ENCODE peak calls at places on chromosomes 5 and 9, in eight cellular contexts. One of them, this sample, is unnamed. For H3K4me1, the result is how much of the 10 kb centered on the place peaks cover.

GRCh38 chr9:101566904-101567724 is 27.7 kb downstream of the PPP3R2 start:
- DNase-seq in hepatocyte: peak
- DNase-seq in endothelial cell of umbilical vein: peak
- DNase-seq in cardiac muscle cell: no peak
- DNase-seq in CD8-positive, alpha-beta T cell: no peak
- DNase-seq in naive thymus-derived CD4-positive, alpha-beta T cell: peak
- DNase-seq in endodermal cell: peak
- DNase-seq in IMR-90: peak
- DNase-seq in this sample: no peak

GRCh38 chr5:14557203-14557725 is 24.3 kb upstream of the OTULINL start:
- DNase-seq in CD8-positive, alpha-beta T cell: no peak
- DNase-seq in endothelial cell of umbilical vein: no peak
- DNase-seq in cardiac muscle cell: no peak
- DNase-seq in IMR-90: no peak
- DNase-seq in endodermal cell: no peak
- DNase-seq in hepatocyte: peak
- DNase-seq in naive thymus-derived CD4-positive, alpha-beta T cell: no peak
- DNase-seq in this sample: no peak

GRCh38 chr9:33506626-33507370 is 17.3 kb upstream of the ANKRD18B start:
- DNase-seq in CD8-positive, alpha-beta T cell: no peak
- DNase-seq in endothelial cell of umbilical vein: peak
- DNase-seq in IMR-90: peak
- DNase-seq in cardiac muscle cell: no peak
- DNase-seq in hepatocyte: peak
- DNase-seq in endodermal cell: no peak
- DNase-seq in naive thymus-derived CD4-positive, alpha-beta T cell: no peak
- DNase-seq in this sample: no peak

GRCh38 chr5:105133087-105133486 is 1570.5 kb upstream of the NUDT12 start:
- DNase-seq in hepatocyte: no peak
- DNase-seq in naive thymus-derived CD4-positive, alpha-beta T cell: no peak
- DNase-seq in IMR-90: no peak
- DNase-seq in cardiac muscle cell: no peak
- DNase-seq in endodermal cell: no peak
- DNase-seq in endothelial cell of umbilical vein: no peak
- DNase-seq in CD8-positive, alpha-beta T cell: no peak
- DNase-seq in this sample: no peak

GRCh38 chr9:14296462-14296861 is 17.5 kb downstream of the NFIB start:
- DNase-seq in CD8-positive, alpha-beta T cell: no peak
- DNase-seq in cardiac muscle cell: no peak
- DNase-seq in IMR-90: no peak
- DNase-seq in endodermal cell: no peak
- DNase-seq in naive thymus-derived CD4-positive, alpha-beta T cell: no peak
- DNase-seq in hepatocyte: no peak
- DNase-seq in endothelial cell of umbilical vein: no peak
- DNase-seq in this sample: peak

GRCh38 chr9:125378778-125379177 is 117.2 kb downstream of the GAPVD1 start:
- DNase-seq in naive thymus-derived CD4-positive, alpha-beta T cell: no peak
- DNase-seq in IMR-90: no peak
- DNase-seq in cardiac muscle cell: no peak
- DNase-seq in hepatocyte: no peak
- DNase-seq in endothelial cell of umbilical vein: no peak
- DNase-seq in endodermal cell: no peak
- DNase-seq in CD8-positive, alpha-beta T cell: no peak
- DNase-seq in this sample: no peak

GRCh38 chr9:110440161-110440560 is 102.5 kb upstream of the TXNDC8 start:
- DNase-seq in hepatocyte: no peak
- DNase-seq in naive thymus-derived CD4-positive, alpha-beta T cell: no peak
- DNase-seq in CD8-positive, alpha-beta T cell: no peak
- DNase-seq in endothelial cell of umbilical vein: no peak
- DNase-seq in cardiac muscle cell: no peak
- DNase-seq in endodermal cell: no peak
- DNase-seq in IMR-90: peak
- DNase-seq in this sample: no peak

GRCh38 chr9:37466037-37466709 is 923 bp upstream of the ZBTB5 start:
- DNase-seq in hepatocyte: peak
- DNase-seq in naive thymus-derived CD4-positive, alpha-beta T cell: no peak
- DNase-seq in endothelial cell of umbilical vein: peak
- DNase-seq in IMR-90: no peak
- DNase-seq in cardiac muscle cell: peak
- DNase-seq in CD8-positive, alpha-beta T cell: no peak
- DNase-seq in endodermal cell: peak
- DNase-seq in this sample: no peak

GRCh38 chr5:1507457-1507856 is 16.3 kb downstream of the LPCAT1 start:
- DNase-seq in cardiac muscle cell: no peak
- DNase-seq in hepatocyte: no peak
- DNase-seq in endothelial cell of umbilical vein: no peak
- DNase-seq in naive thymus-derived CD4-positive, alpha-beta T cell: no peak
- DNase-seq in IMR-90: no peak
- DNase-seq in CD8-positive, alpha-beta T cell: no peak
- DNase-seq in endodermal cell: peak
- DNase-seq in this sample: peak

GRCh38 chr9:122015165-122015821 is 77.8 kb downstream of the TTLL11 start:
- DNase-seq in hepatocyte: no peak
- DNase-seq in endodermal cell: no peak
- DNase-seq in CD8-positive, alpha-beta T cell: no peak
- DNase-seq in IMR-90: no peak
- DNase-seq in cardiac muscle cell: no peak
- DNase-seq in endothelial cell of umbilical vein: peak
- DNase-seq in naive thymus-derived CD4-positive, alpha-beta T cell: no peak
- DNase-seq in this sample: no peak

DNA sequence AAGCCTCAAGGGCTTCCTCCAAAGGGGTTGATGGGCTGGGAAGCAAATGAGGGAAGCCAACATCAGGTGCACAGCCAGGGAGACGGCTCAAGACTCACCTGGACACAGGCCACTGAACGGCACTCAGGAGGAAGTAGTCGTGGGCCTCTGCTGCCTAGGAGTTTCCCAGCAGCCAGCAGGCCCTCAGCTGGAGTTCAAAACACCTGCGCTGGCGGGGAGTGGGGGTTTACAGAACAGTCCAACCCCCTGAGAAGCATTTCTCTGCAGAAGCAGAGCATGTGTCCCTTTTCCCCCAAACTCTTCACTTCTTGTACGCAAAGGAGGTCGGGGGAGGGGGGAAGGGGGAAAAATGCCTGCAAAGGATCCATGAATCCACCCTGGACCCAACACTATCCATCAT is 2.3 kb downstream of the WHRN start:
- DNase-seq in hepatocyte: no peak
- DNase-seq in endodermal cell: no peak
- DNase-seq in endothelial cell of umbilical vein: no peak
- DNase-seq in naive thymus-derived CD4-positive, alpha-beta T cell: no peak
- DNase-seq in IMR-90: no peak
- DNase-seq in CD8-positive, alpha-beta T cell: no peak
- DNase-seq in cardiac muscle cell: no peak
- DNase-seq in this sample: no peak
- H3K4me1 ChIP-seq in hepatocyte: under half
- H3K4me1 ChIP-seq in endodermal cell: under half
- H3K4me1 ChIP-seq in endothelial cell of umbilical vein: under half
- H3K4me1 ChIP-seq in naive thymus-derived CD4-positive, alpha-beta T cell: under half
- H3K4me1 ChIP-seq in IMR-90: under half
- H3K4me1 ChIP-seq in CD8-positive, alpha-beta T cell: under half
- H3K4me1 ChIP-seq in cardiac muscle cell: under half
- H3K4me1 ChIP-seq in this sample: under half

GRCh38 chr5:53333160-53333559 is 147.3 kb upstream of the FST start:
- DNase-seq in endothelial cell of umbilical vein: no peak
- DNase-seq in naive thymus-derived CD4-positive, alpha-beta T cell: no peak
- DNase-seq in CD8-positive, alpha-beta T cell: no peak
- DNase-seq in IMR-90: peak
- DNase-seq in cardiac muscle cell: no peak
- DNase-seq in hepatocyte: no peak
- DNase-seq in endodermal cell: no peak
- DNase-seq in this sample: no peak

GRCh38 chr5:53330491-53330890 is 149.9 kb upstream of the FST start:
- DNase-seq in IMR-90: no peak
- DNase-seq in naive thymus-derived CD4-positive, alpha-beta T cell: no peak
- DNase-seq in endothelial cell of umbilical vein: no peak
- DNase-seq in endodermal cell: no peak
- DNase-seq in CD8-positive, alpha-beta T cell: no peak
- DNase-seq in cardiac muscle cell: no peak
- DNase-seq in hepatocyte: no peak
- DNase-seq in this sample: no peak

GRCh38 chr5:53334431-53334941 is 145.9 kb upstream of the FST start:
- DNase-seq in endodermal cell: no peak
- DNase-seq in IMR-90: peak
- DNase-seq in endothelial cell of umbilical vein: no peak
- DNase-seq in CD8-positive, alpha-beta T cell: no peak
- DNase-seq in hepatocyte: no peak
- DNase-seq in naive thymus-derived CD4-positive, alpha-beta T cell: no peak
- DNase-seq in cardiac muscle cell: no peak
- DNase-seq in this sample: no peak

GRCh38 chr5:53327811-53328331 is 152.6 kb upstream of the FST start:
- DNase-seq in hepatocyte: no peak
- DNase-seq in endothelial cell of umbilical vein: peak
- DNase-seq in IMR-90: no peak
- DNase-seq in naive thymus-derived CD4-positive, alpha-beta T cell: no peak
- DNase-seq in endodermal cell: no peak
- DNase-seq in CD8-positive, alpha-beta T cell: no peak
- DNase-seq in cardiac muscle cell: no peak
- DNase-seq in this sample: no peak

GRCh38 chr5:53331463-53331862 is 149.0 kb upstream of the FST start:
- DNase-seq in endodermal cell: no peak
- DNase-seq in endothelial cell of umbilical vein: no peak
- DNase-seq in CD8-positive, alpha-beta T cell: no peak
- DNase-seq in hepatocyte: no peak
- DNase-seq in naive thymus-derived CD4-positive, alpha-beta T cell: no peak
- DNase-seq in cardiac muscle cell: no peak
- DNase-seq in IMR-90: peak
- DNase-seq in this sample: no peak
- H3K27ac ChIP-seq in endodermal cell: no peak
- H3K27ac ChIP-seq in endothelial cell of umbilical vein: no peak
- H3K27ac ChIP-seq in CD8-positive, alpha-beta T cell: no peak
- H3K27ac ChIP-seq in hepatocyte: no peak
- H3K27ac ChIP-seq in naive thymus-derived CD4-positive, alpha-beta T cell: no peak
- H3K27ac ChIP-seq in cardiac muscle cell: no peak
- H3K27ac ChIP-seq in IMR-90: no peak
- H3K27ac ChIP-seq in this sample: no peak

GRCh38 chr5:142826093-142826492 is 55.9 kb downstream of the ARHGAP26 start:
- DNase-seq in endothelial cell of umbilical vein: no peak
- DNase-seq in endodermal cell: no peak
- DNase-seq in cardiac muscle cell: no peak
- DNase-seq in hepatocyte: no peak
- DNase-seq in naive thymus-derived CD4-positive, alpha-beta T cell: no peak
- DNase-seq in IMR-90: no peak
- DNase-seq in CD8-positive, alpha-beta T cell: no peak
- DNase-seq in this sample: no peak

GRCh38 chr5:142826741-142827492 is 56.7 kb downstream of the ARHGAP26 start:
- DNase-seq in endodermal cell: no peak
- DNase-seq in hepatocyte: no peak
- DNase-seq in endothelial cell of umbilical vein: peak
- DNase-seq in cardiac muscle cell: no peak
- DNase-seq in IMR-90: peak
- DNase-seq in CD8-positive, alpha-beta T cell: no peak
- DNase-seq in naive thymus-derived CD4-positive, alpha-beta T cell: no peak
- DNase-seq in this sample: no peak

GRCh38 chr5:142823176-142823575 is 53.0 kb downstream of the ARHGAP26 start:
- DNase-seq in cardiac muscle cell: no peak
- DNase-seq in naive thymus-derived CD4-positive, alpha-beta T cell: no peak
- DNase-seq in CD8-positive, alpha-beta T cell: no peak
- DNase-seq in endothelial cell of umbilical vein: no peak
- DNase-seq in hepatocyte: no peak
- DNase-seq in IMR-90: no peak
- DNase-seq in endodermal cell: no peak
- DNase-seq in this sample: no peak

GRCh38 chr5:142824391-142824790 is 54.2 kb downstream of the ARHGAP26 start:
- DNase-seq in naive thymus-derived CD4-positive, alpha-beta T cell: no peak
- DNase-seq in CD8-positive, alpha-beta T cell: no peak
- DNase-seq in cardiac muscle cell: no peak
- DNase-seq in hepatocyte: no peak
- DNase-seq in endothelial cell of umbilical vein: no peak
- DNase-seq in IMR-90: no peak
- DNase-seq in endodermal cell: no peak
- DNase-seq in this sample: no peak

DNA sequence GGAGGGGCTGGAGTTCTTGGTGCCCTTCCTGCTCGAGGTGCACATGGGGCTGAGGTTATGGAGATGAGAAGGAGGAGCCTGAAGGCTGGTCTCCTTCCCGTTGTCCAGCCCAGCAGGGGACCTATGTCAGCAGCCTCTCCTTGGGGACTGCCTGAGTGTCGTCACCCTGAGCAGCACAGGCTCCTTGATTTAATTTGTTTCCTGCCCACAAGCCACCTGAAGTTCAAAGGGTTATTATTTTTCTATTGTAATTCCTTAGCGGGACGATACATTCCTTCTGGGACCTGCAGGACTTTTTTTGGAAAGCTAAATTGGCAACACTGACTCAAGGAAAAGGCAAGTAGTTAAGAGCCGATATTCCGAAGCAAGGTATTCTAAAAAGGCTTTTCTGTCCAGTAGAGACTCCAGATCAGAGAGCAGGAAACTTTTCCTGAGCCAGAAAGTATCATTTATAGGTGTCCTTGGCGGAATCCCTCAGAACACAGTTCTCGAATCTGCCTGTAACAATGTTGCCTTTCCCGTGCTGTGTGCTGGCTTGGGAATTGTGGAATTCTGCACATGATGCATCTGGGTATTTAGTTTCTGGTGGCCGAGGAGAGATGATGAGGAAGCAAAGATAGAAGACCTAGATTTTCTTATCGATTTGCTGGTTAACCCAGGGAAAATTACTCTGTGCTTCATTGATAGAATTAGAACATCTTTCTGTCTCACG is 55.4 kb downstream of the ARHGAP26 start:
- DNase-seq in endodermal cell: peak
- DNase-seq in naive thymus-derived CD4-positive, alpha-beta T cell: no peak
- DNase-seq in cardiac muscle cell: no peak
- DNase-seq in endothelial cell of umbilical vein: no peak
- DNase-seq in CD8-positive, alpha-beta T cell: no peak
- DNase-seq in IMR-90: no peak
- DNase-seq in hepatocyte: no peak
- DNase-seq in this sample: no peak
- H3K4me1 ChIP-seq in endodermal cell: under half
- H3K4me1 ChIP-seq in naive thymus-derived CD4-positive, alpha-beta T cell: under half
- H3K4me1 ChIP-seq in cardiac muscle cell: under half
- H3K4me1 ChIP-seq in endothelial cell of umbilical vein: half or more
- H3K4me1 ChIP-seq in CD8-positive, alpha-beta T cell: under half
- H3K4me1 ChIP-seq in IMR-90: under half
- H3K4me1 ChIP-seq in hepatocyte: under half
- H3K4me1 ChIP-seq in this sample: under half

DNA sequence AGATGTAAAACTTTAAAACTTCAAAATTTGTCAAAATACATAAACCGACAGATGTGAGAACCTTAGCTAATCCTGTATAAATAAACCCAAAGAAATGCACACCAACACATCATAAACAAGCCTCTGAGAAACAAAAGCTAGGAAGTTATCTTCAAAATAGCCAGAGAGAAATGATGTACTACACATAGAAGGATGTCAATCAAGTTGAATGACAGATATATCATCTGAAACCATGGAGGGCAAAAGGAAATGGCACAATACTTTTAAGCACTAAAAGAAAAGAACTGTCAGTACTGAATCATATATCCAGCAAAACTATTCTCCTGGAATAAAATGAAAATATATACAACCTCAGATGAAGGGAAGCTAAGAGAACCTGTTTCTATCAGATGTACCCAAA is 595.1 kb upstream of the PTGER4 start:
- DNase-seq in hepatocyte: no peak
- DNase-seq in endodermal cell: no peak
- DNase-seq in IMR-90: no peak
- DNase-seq in cardiac muscle cell: no peak
- DNase-seq in CD8-positive, alpha-beta T cell: no peak
- DNase-seq in naive thymus-derived CD4-positive, alpha-beta T cell: no peak
- DNase-seq in endothelial cell of umbilical vein: no peak
- DNase-seq in this sample: no peak
- H3K27ac ChIP-seq in hepatocyte: no peak
- H3K27ac ChIP-seq in endodermal cell: no peak
- H3K27ac ChIP-seq in IMR-90: no peak
- H3K27ac ChIP-seq in cardiac muscle cell: no peak
- H3K27ac ChIP-seq in CD8-positive, alpha-beta T cell: no peak
- H3K27ac ChIP-seq in naive thymus-derived CD4-positive, alpha-beta T cell: no peak
- H3K27ac ChIP-seq in endothelial cell of umbilical vein: no peak
- H3K27ac ChIP-seq in this sample: no peak